ENCODE peak calls at places on chromosomes 3 and 15, in ten cellular contexts. One of them, this sample, is unnamed.
A peak's percentile ranks its signal among the peaks of the same experiment; 100 is the strongest.

GRCh38 chr15:83436513-83437158 is 10.5 kb upstream of the SH3GL3 start:
- DNase-seq in epithelial cell of proximal tubule: no peak
- DNase-seq in DND-41: no peak
- DNase-seq in uterus: no peak
- DNase-seq in PC-9: no peak
- DNase-seq in nephron progenitor cell: no peak
- DNase-seq in Peyer's patch: no peak
- DNase-seq in cardiac fibroblast: peak; percentile 75
- DNase-seq in fibroblast of lung: peak; percentile 58
- DNase-seq in pancreas: no peak
- DNase-seq in this sample: no peak

GRCh38 chr15:29348308-29348914 is 78.8 kb upstream of the NSMCE3 start:
- DNase-seq in epithelial cell of proximal tubule: no peak
- DNase-seq in DND-41: no peak
- DNase-seq in uterus: peak; percentile 42
- DNase-seq in PC-9: no peak
- DNase-seq in nephron progenitor cell: peak; percentile 11
- DNase-seq in Peyer's patch: no peak
- DNase-seq in cardiac fibroblast: no peak
- DNase-seq in fibroblast of lung: peak; percentile 4
- DNase-seq in pancreas: peak; percentile 15
- DNase-seq in this sample: no peak

GRCh38 chr3:55989351-55989750 is 478.9 kb downstream of the ERC2 start:
- DNase-seq in epithelial cell of proximal tubule: no peak
- DNase-seq in DND-41: no peak
- DNase-seq in uterus: no peak
- DNase-seq in PC-9: no peak
- DNase-seq in nephron progenitor cell: no peak
- DNase-seq in Peyer's patch: no peak
- DNase-seq in cardiac fibroblast: no peak
- DNase-seq in fibroblast of lung: no peak
- DNase-seq in pancreas: no peak
- DNase-seq in this sample: no peak

GRCh38 chr3:82130056-82130455 is 368.6 kb upstream of the GBE1 start:
- DNase-seq in epithelial cell of proximal tubule: no peak
- DNase-seq in DND-41: no peak
- DNase-seq in uterus: no peak
- DNase-seq in PC-9: no peak
- DNase-seq in nephron progenitor cell: no peak
- DNase-seq in Peyer's patch: no peak
- DNase-seq in cardiac fibroblast: no peak
- DNase-seq in fibroblast of lung: no peak
- DNase-seq in pancreas: no peak
- DNase-seq in this sample: no peak

GRCh38 chr3:140276698-140277097 is 341.7 kb downstream of the CLSTN2 start:
- DNase-seq in epithelial cell of proximal tubule: no peak
- DNase-seq in DND-41: no peak
- DNase-seq in uterus: no peak
- DNase-seq in PC-9: no peak
- DNase-seq in nephron progenitor cell: no peak
- DNase-seq in Peyer's patch: no peak
- DNase-seq in cardiac fibroblast: peak; percentile 40
- DNase-seq in fibroblast of lung: peak; percentile 16
- DNase-seq in pancreas: no peak
- DNase-seq in this sample: no peak

GRCh38 chr3:152051501-152052404 is 178.3 kb downstream of the SUCNR1 start:
- DNase-seq in epithelial cell of proximal tubule: no peak
- DNase-seq in DND-41: no peak
- DNase-seq in uterus: no peak
- DNase-seq in PC-9: no peak
- DNase-seq in nephron progenitor cell: no peak
- DNase-seq in Peyer's patch: no peak
- DNase-seq in cardiac fibroblast: peak; percentile 44
- DNase-seq in fibroblast of lung: peak; percentile 47
- DNase-seq in pancreas: no peak
- DNase-seq in this sample: no peak

GRCh38 chr15:60479711-60480110 is 769 bp upstream of the ICE2 start:
- DNase-seq in epithelial cell of proximal tubule: no peak
- DNase-seq in DND-41: peak; percentile 16
- DNase-seq in uterus: no peak
- DNase-seq in PC-9: no peak
- DNase-seq in nephron progenitor cell: no peak
- DNase-seq in Peyer's patch: no peak
- DNase-seq in cardiac fibroblast: no peak
- DNase-seq in fibroblast of lung: no peak
- DNase-seq in pancreas: no peak
- DNase-seq in this sample: no peak

GRCh38 chr3:51538115-51538458 is 432 bp upstream of the RAD54L2 start:
- DNase-seq in epithelial cell of proximal tubule: no peak
- DNase-seq in DND-41: peak; percentile 21
- DNase-seq in uterus: no peak
- DNase-seq in PC-9: no peak
- DNase-seq in nephron progenitor cell: peak; percentile 5
- DNase-seq in Peyer's patch: no peak
- DNase-seq in cardiac fibroblast: no peak
- DNase-seq in fibroblast of lung: peak; percentile 18
- DNase-seq in pancreas: no peak
- DNase-seq in this sample: no peak

DNA sequence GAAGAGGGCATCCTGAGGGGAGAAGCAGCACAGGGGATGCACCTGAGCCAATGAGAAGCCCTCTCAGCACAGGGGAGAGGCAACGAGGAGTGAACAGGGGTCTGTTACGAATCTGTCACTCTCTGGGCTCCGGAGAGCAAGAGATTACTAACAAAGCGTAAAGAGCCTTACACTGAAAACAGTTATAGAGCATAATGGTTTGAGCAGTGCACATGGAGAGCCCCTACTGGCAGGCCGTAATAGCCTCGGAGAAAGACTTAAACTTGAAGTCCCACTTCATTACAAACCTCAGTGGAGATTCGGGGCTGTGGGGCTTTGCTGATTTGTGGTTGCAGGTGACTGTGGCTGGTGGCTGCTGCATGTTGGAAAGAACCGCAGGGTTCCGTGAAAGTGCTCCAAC is 271.5 kb upstream of the TMC3 start:
- DNase-seq in epithelial cell of proximal tubule: no peak
- DNase-seq in DND-41: no peak
- DNase-seq in uterus: no peak
- DNase-seq in PC-9: no peak
- DNase-seq in nephron progenitor cell: no peak
- DNase-seq in Peyer's patch: no peak
- DNase-seq in cardiac fibroblast: no peak
- DNase-seq in fibroblast of lung: no peak
- DNase-seq in pancreas: no peak
- DNase-seq in this sample: no peak
- TF ChIP-seq CTCF in epithelial cell of proximal tubule: no peak
- TF ChIP-seq CTCF in DND-41: no peak
- TF ChIP-seq CTCF in uterus: no peak
- TF ChIP-seq CTCF in PC-9: no peak
- TF ChIP-seq CTCF in nephron progenitor cell: no peak
- TF ChIP-seq CTCF in Peyer's patch: no peak
- TF ChIP-seq CTCF in cardiac fibroblast: no peak
- TF ChIP-seq CTCF in fibroblast of lung: no peak
- TF ChIP-seq CTCF in pancreas: no peak
- TF ChIP-seq CTCF in this sample: no peak

GRCh38 chr15:58509556-58509955 is 77.8 kb downstream of the LIPC start:
- DNase-seq in epithelial cell of proximal tubule: no peak
- DNase-seq in DND-41: no peak
- DNase-seq in uterus: no peak
- DNase-seq in PC-9: no peak
- DNase-seq in nephron progenitor cell: no peak
- DNase-seq in Peyer's patch: no peak
- DNase-seq in cardiac fibroblast: no peak
- DNase-seq in fibroblast of lung: no peak
- DNase-seq in pancreas: no peak
- DNase-seq in this sample: no peak

GRCh38 chr15:58513008-58513407 is 81.2 kb downstream of the LIPC start:
- DNase-seq in epithelial cell of proximal tubule: no peak
- DNase-seq in DND-41: no peak
- DNase-seq in uterus: no peak
- DNase-seq in PC-9: no peak
- DNase-seq in nephron progenitor cell: no peak
- DNase-seq in Peyer's patch: no peak
- DNase-seq in cardiac fibroblast: no peak
- DNase-seq in fibroblast of lung: no peak
- DNase-seq in pancreas: no peak
- DNase-seq in this sample: no peak

GRCh38 chr15:58512522-58512921 is 80.7 kb downstream of the LIPC start:
- DNase-seq in epithelial cell of proximal tubule: no peak
- DNase-seq in DND-41: no peak
- DNase-seq in uterus: no peak
- DNase-seq in PC-9: no peak
- DNase-seq in nephron progenitor cell: no peak
- DNase-seq in Peyer's patch: no peak
- DNase-seq in cardiac fibroblast: no peak
- DNase-seq in fibroblast of lung: no peak
- DNase-seq in pancreas: no peak
- DNase-seq in this sample: no peak

GRCh38 chr15:58511588-58511987 is 79.8 kb downstream of the LIPC start:
- DNase-seq in epithelial cell of proximal tubule: no peak
- DNase-seq in DND-41: no peak
- DNase-seq in uterus: no peak
- DNase-seq in PC-9: no peak
- DNase-seq in nephron progenitor cell: no peak
- DNase-seq in Peyer's patch: no peak
- DNase-seq in cardiac fibroblast: no peak
- DNase-seq in fibroblast of lung: no peak
- DNase-seq in pancreas: no peak
- DNase-seq in this sample: no peak

DNA sequence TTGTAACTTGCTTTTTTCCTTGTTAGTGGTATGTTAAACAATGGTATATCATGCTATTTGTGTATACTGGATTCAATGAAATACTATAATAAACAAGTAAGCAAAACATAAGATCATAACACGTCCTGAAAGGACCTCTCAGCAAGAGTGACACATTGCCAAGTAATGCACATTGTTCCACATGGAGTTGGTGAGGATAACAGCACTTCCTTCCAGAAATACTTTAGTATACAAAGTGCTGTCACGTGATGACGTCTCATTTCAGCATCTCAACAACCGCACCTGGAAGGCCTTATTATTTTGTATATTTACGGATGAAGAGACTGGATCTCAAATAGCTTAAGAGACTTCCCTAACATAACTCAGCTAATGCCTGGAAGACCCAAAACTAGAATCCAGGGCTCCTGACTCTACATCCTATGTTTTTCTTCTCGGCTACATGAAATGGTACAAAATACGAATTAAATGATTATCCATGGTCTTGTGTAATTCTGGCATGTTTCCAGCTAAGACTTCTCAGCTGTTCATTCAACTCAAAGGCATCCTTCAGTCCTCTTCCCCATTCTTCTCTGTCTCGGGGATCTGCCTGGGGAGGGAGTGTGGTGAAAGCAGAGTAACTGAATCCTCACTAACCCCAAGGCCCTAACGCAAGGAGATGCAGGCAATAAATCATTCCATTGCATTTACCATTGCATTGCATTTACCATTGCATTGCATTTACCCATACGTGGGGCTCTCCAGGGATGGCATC is 79.1 kb downstream of the LIPC start:
- DNase-seq in epithelial cell of proximal tubule: no peak
- DNase-seq in DND-41: no peak
- DNase-seq in uterus: no peak
- DNase-seq in PC-9: no peak
- DNase-seq in nephron progenitor cell: no peak
- DNase-seq in Peyer's patch: no peak
- DNase-seq in cardiac fibroblast: peak; percentile 84
- DNase-seq in fibroblast of lung: peak; percentile 42
- DNase-seq in pancreas: no peak
- DNase-seq in this sample: no peak
- TF ChIP-seq CTCF in epithelial cell of proximal tubule: no peak
- TF ChIP-seq CTCF in DND-41: no peak
- TF ChIP-seq CTCF in uterus: no peak
- TF ChIP-seq CTCF in PC-9: no peak
- TF ChIP-seq CTCF in nephron progenitor cell: no peak
- TF ChIP-seq CTCF in Peyer's patch: no peak
- TF ChIP-seq CTCF in cardiac fibroblast: no peak
- TF ChIP-seq CTCF in fibroblast of lung: no peak
- TF ChIP-seq CTCF in pancreas: no peak
- TF ChIP-seq CTCF in this sample: no peak

DNA sequence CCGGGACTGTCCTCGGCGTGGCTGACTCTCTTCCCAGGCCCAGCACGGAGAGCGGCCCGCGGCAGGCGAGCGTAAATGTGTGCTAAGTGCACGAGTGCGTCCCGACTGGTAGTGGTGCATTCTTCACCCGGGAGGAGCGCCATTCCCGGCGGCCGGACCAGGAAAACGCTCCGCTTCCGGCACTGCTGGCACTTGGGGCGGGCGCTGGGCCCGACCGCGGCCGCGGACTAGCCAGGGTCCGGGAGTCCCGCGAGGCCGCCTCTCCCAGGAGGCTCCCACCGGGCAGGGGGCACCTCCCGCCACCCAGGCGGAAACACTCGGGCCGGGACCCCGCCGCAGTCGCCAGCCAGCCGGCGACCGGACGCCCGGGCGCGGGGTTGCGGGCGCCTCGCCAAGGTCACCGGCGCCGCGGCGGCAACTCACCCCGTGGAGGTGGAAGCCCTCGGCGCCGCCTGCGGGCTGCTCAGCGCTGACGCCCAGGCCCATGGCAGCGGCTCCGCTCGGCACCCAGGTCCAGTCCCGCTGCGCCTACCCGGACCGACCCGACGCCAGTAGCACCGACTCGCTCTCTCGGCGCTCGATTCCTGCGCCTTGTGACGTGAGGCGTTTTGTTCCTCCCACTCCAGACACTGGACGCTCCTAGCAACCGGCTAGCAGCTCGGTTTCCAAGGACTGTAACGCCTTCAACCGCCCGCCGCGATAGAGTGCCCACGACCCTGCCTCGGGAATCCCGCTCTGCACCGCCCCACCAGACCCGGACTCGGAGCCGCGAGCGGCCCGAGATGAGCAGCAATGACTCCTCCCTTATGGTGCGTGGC is at the start of the genes GORASP1 and TTC21A:
- DNase-seq in epithelial cell of proximal tubule: no peak
- DNase-seq in DND-41: peak; percentile 72
- DNase-seq in uterus: peak; percentile 90
- DNase-seq in PC-9: peak; percentile 64
- DNase-seq in nephron progenitor cell: peak; percentile 82
- DNase-seq in Peyer's patch: peak; percentile 89
- DNase-seq in cardiac fibroblast: peak; percentile 85
- DNase-seq in fibroblast of lung: peak; percentile 90
- DNase-seq in pancreas: peak; percentile 87
- DNase-seq in this sample: peak; percentile 64
- TF ChIP-seq CTCF in epithelial cell of proximal tubule: no peak
- TF ChIP-seq CTCF in DND-41: peak; percentile 7
- TF ChIP-seq CTCF in uterus: no peak
- TF ChIP-seq CTCF in PC-9: no peak
- TF ChIP-seq CTCF in nephron progenitor cell: no peak
- TF ChIP-seq CTCF in Peyer's patch: no peak
- TF ChIP-seq CTCF in cardiac fibroblast: no peak
- TF ChIP-seq CTCF in fibroblast of lung: no peak
- TF ChIP-seq CTCF in pancreas: no peak
- TF ChIP-seq CTCF in this sample: no peak

DNA sequence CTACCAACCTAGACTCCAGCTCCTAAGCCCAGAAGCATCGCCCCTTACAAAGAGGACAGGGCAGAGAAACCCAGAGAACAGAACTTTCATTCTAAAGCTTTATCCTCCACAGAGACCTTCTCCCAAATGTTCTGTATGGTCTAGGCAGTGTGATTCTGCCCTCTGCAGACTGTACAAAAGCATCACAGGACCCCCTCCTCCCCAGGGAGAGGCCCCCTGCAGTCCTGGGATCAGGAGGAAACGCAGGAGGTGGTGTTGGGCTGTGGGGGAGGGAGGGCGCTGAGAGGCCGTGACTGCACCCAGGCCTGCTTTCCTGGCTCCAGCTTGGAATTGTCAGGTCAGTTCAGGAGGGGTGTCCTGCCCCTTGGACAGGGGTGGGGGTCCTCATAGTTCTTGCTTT is 101.3 kb downstream of the DGKG start:
- DNase-seq in epithelial cell of proximal tubule: no peak
- DNase-seq in DND-41: no peak
- DNase-seq in uterus: no peak
- DNase-seq in PC-9: no peak
- DNase-seq in nephron progenitor cell: peak; percentile 26
- DNase-seq in Peyer's patch: no peak
- DNase-seq in cardiac fibroblast: no peak
- DNase-seq in fibroblast of lung: no peak
- DNase-seq in pancreas: no peak
- DNase-seq in this sample: no peak
- TF ChIP-seq CTCF in epithelial cell of proximal tubule: no peak
- TF ChIP-seq CTCF in DND-41: peak; percentile 25
- TF ChIP-seq CTCF in uterus: no peak
- TF ChIP-seq CTCF in PC-9: no peak
- TF ChIP-seq CTCF in nephron progenitor cell: no peak
- TF ChIP-seq CTCF in Peyer's patch: no peak
- TF ChIP-seq CTCF in cardiac fibroblast: no peak
- TF ChIP-seq CTCF in fibroblast of lung: no peak
- TF ChIP-seq CTCF in pancreas: no peak
- TF ChIP-seq CTCF in this sample: no peak

This sample was measured in activated B cell treated with CpG ODN at 0.5 μM for 24 hours.